ENCODE peak calls at places on chromosomes 16 and 17, in ten cellular contexts. One of them, this sample, is unnamed.
A peak's percentile ranks its signal among the peaks of the same experiment; 100 is the strongest.

GRCh38 chr17:76354747-76355310 is 1.1 kb upstream of the PRPSAP1 start:
- DNase-seq in GM23338: peak; percentile 31
- DNase-seq in heart right ventricle: no peak
- DNase-seq in IMR-90: no peak
- DNase-seq in tibial artery: no peak
- DNase-seq in lower leg skin: no peak
- DNase-seq in prostate gland: no peak
- DNase-seq in fibroblast of villous mesenchyme: no peak
- DNase-seq in GM23248: peak; percentile 31
- DNase-seq in left lung: peak; percentile 27
- DNase-seq in this sample: no peak

GRCh38 chr17:35245196-35245486 is 2.3 kb downstream of the SLFN5 start:
- DNase-seq in GM23338: no peak
- DNase-seq in heart right ventricle: no peak
- DNase-seq in IMR-90: peak; percentile 97
- DNase-seq in tibial artery: no peak
- DNase-seq in lower leg skin: no peak
- DNase-seq in prostate gland: no peak
- DNase-seq in fibroblast of villous mesenchyme: peak; percentile 82
- DNase-seq in GM23248: peak; percentile 95
- DNase-seq in left lung: no peak
- DNase-seq in this sample: peak; percentile 47

GRCh38 chr17:78173025-78173715 is 4.8 kb downstream of the SYNGR2 start:
- DNase-seq in GM23338: no peak
- DNase-seq in heart right ventricle: peak; percentile 21
- DNase-seq in IMR-90: no peak
- DNase-seq in tibial artery: no peak
- DNase-seq in lower leg skin: no peak
- DNase-seq in prostate gland: no peak
- DNase-seq in fibroblast of villous mesenchyme: no peak
- DNase-seq in GM23248: no peak
- DNase-seq in left lung: no peak
- DNase-seq in this sample: no peak

GRCh38 chr16:47779201-47780016 is 318.3 kb downstream of the PHKB start:
- DNase-seq in GM23338: no peak
- DNase-seq in heart right ventricle: no peak
- DNase-seq in IMR-90: peak; percentile 28
- DNase-seq in tibial artery: no peak
- DNase-seq in lower leg skin: no peak
- DNase-seq in prostate gland: no peak
- DNase-seq in fibroblast of villous mesenchyme: peak; percentile 42
- DNase-seq in GM23248: peak; percentile 45
- DNase-seq in left lung: no peak
- DNase-seq in this sample: no peak

GRCh38 chr17:34974794-34975428 is 5.4 kb upstream of the LIG3 start:
- DNase-seq in GM23338: no peak
- DNase-seq in heart right ventricle: no peak
- DNase-seq in IMR-90: no peak
- DNase-seq in tibial artery: no peak
- DNase-seq in lower leg skin: no peak
- DNase-seq in prostate gland: no peak
- DNase-seq in fibroblast of villous mesenchyme: no peak
- DNase-seq in GM23248: no peak
- DNase-seq in left lung: no peak
- DNase-seq in this sample: no peak

GRCh38 chr17:8658800-8659199 is 28.3 kb upstream of the MYH10 start:
- DNase-seq in GM23338: no peak
- DNase-seq in heart right ventricle: no peak
- DNase-seq in IMR-90: no peak
- DNase-seq in tibial artery: no peak
- DNase-seq in lower leg skin: no peak
- DNase-seq in prostate gland: no peak
- DNase-seq in fibroblast of villous mesenchyme: no peak
- DNase-seq in GM23248: no peak
- DNase-seq in left lung: no peak
- DNase-seq in this sample: no peak

GRCh38 chr16:22325598-22326368 is 28.6 kb downstream of the POLR3E start:
- DNase-seq in GM23338: no peak
- DNase-seq in heart right ventricle: no peak
- DNase-seq in IMR-90: no peak
- DNase-seq in tibial artery: no peak
- DNase-seq in lower leg skin: no peak
- DNase-seq in prostate gland: no peak
- DNase-seq in fibroblast of villous mesenchyme: no peak
- DNase-seq in GM23248: no peak
- DNase-seq in left lung: no peak
- DNase-seq in this sample: no peak

GRCh38 chr16:61862756-61863155 is 173.5 kb downstream of the CDH8 start:
- DNase-seq in GM23338: no peak
- DNase-seq in heart right ventricle: no peak
- DNase-seq in IMR-90: no peak
- DNase-seq in tibial artery: no peak
- DNase-seq in lower leg skin: no peak
- DNase-seq in prostate gland: no peak
- DNase-seq in fibroblast of villous mesenchyme: no peak
- DNase-seq in GM23248: no peak
- DNase-seq in left lung: no peak
- DNase-seq in this sample: no peak

GRCh38 chr16:2009791-2010510 is at the start of gene ZNF598:
- DNase-seq in GM23338: peak; percentile 91
- DNase-seq in heart right ventricle: peak; percentile 87
- DNase-seq in IMR-90: peak; percentile 84
- DNase-seq in tibial artery: peak; percentile 77
- DNase-seq in lower leg skin: peak; percentile 31
- DNase-seq in prostate gland: peak; percentile 74
- DNase-seq in fibroblast of villous mesenchyme: peak; percentile 86
- DNase-seq in GM23248: peak; percentile 95
- DNase-seq in left lung: peak; percentile 95
- DNase-seq in this sample: no peak

GRCh38 chr17:7834554-7834890 is 505 bp downstream of the KDM6B start:
- DNase-seq in GM23338: peak; percentile 48
- DNase-seq in heart right ventricle: peak; percentile 73
- DNase-seq in IMR-90: no peak
- DNase-seq in tibial artery: no peak
- DNase-seq in lower leg skin: no peak
- DNase-seq in prostate gland: peak; percentile 51
- DNase-seq in fibroblast of villous mesenchyme: peak; percentile 62
- DNase-seq in GM23248: peak; percentile 61
- DNase-seq in left lung: peak; percentile 94
- DNase-seq in this sample: no peak

GRCh38 chr17:70086468-70086867 is 11.4 kb downstream of the KCNJ16 start:
- DNase-seq in GM23338: no peak
- DNase-seq in heart right ventricle: no peak
- DNase-seq in IMR-90: peak; percentile 26
- DNase-seq in tibial artery: no peak
- DNase-seq in lower leg skin: no peak
- DNase-seq in prostate gland: no peak
- DNase-seq in fibroblast of villous mesenchyme: peak; percentile 68
- DNase-seq in GM23248: no peak
- DNase-seq in left lung: no peak
- DNase-seq in this sample: no peak

DNA sequence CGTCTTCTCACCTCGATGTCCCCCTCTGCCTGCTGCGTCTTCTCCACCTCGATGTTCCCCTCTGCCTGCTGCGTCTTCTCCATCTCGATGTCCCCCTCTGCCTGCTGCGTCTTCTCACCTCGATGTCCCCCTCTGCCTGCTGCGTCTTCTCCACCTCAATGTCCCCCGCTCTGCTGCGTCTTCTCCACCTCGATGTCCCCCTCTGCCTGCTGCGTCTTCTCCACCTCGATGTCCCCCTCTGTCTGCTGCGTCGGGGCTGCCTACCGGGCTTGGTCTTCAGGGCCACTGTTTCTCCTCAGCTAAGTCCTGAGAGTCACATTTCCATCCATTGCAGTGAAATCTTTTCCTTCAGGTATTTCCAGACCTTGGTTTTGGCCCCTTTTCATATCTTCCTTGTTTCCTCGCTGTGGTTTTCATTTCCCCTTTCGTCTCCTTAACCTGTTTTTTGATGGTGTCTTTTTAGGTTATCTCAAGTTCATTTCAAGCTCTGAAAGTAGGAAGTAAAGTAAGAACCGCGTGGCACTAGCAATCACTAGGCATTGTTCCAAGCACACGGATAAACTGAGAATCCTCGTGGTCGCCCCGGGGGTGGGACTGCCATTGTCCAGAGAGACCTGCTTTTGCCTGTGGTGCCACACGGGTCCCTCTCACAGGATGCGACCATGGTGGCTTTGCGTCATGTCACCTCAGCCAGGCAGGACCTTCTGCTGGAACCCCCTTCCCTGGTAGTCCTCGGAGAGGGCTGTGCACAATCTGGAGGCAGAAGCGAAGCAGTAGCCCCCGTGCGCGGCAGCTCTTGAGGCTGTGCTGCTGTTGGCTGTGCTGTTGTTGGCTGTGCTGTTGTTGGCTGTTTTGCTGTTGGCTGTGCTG is 9.5 kb upstream of the ZNF750 start:
- DNase-seq in GM23338: no peak
- DNase-seq in heart right ventricle: no peak
- DNase-seq in IMR-90: no peak
- DNase-seq in tibial artery: no peak
- DNase-seq in lower leg skin: no peak
- DNase-seq in prostate gland: no peak
- DNase-seq in fibroblast of villous mesenchyme: no peak
- DNase-seq in GM23248: no peak
- DNase-seq in left lung: no peak
- DNase-seq in this sample: no peak
- H3K4me3 ChIP-seq in GM23338: no peak overlapping the region
- H3K4me3 ChIP-seq in heart right ventricle: no peak overlapping the region
- H3K4me3 ChIP-seq in IMR-90: no peak overlapping the region
- H3K4me3 ChIP-seq in tibial artery: no peak overlapping the region
- H3K4me3 ChIP-seq in lower leg skin: no peak overlapping the region
- H3K4me3 ChIP-seq in prostate gland: no peak overlapping the region
- H3K4me3 ChIP-seq in fibroblast of villous mesenchyme: no peak overlapping the region
- H3K4me3 ChIP-seq in GM23248: no peak overlapping the region
- H3K4me3 ChIP-seq in left lung: no peak overlapping the region
- H3K4me3 ChIP-seq in this sample: no peak overlapping the region

GRCh38 chr16:87780385-87780989 is 14.7 kb upstream of the KLHDC4 start:
- DNase-seq in GM23338: no peak
- DNase-seq in heart right ventricle: no peak
- DNase-seq in IMR-90: peak; percentile 38
- DNase-seq in tibial artery: peak; percentile 39
- DNase-seq in lower leg skin: no peak
- DNase-seq in prostate gland: no peak
- DNase-seq in fibroblast of villous mesenchyme: peak; percentile 27
- DNase-seq in GM23248: peak; percentile 25
- DNase-seq in left lung: no peak
- DNase-seq in this sample: no peak

GRCh38 chr16:87778830-87779579 is 13.2 kb upstream of the KLHDC4 start:
- DNase-seq in GM23338: peak; percentile 97
- DNase-seq in heart right ventricle: peak; percentile 88
- DNase-seq in IMR-90: peak; percentile 96
- DNase-seq in tibial artery: peak; percentile 87
- DNase-seq in lower leg skin: peak; percentile 85
- DNase-seq in prostate gland: peak; percentile 68
- DNase-seq in fibroblast of villous mesenchyme: peak; percentile 96
- DNase-seq in GM23248: peak; percentile 95
- DNase-seq in left lung: peak; percentile 99
- DNase-seq in this sample: peak; percentile 85

DNA sequence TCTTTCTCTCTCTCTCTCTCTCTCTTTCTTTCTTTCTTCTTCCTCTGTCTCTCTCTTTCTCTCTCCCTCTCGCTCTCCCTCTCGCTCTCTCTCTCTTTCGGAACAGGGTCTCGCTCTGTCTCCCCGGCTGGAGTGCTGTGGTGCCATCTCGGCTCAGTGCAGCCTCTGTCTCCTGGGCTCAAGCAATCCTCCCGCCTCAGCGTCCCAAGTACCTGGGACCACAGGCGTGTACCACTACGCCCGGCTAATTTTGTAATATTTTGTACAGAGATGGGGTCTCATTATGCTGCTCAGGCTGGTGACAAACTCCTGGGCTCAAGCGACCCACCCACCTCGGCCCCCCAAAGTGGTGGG is 12.7 kb upstream of the KLHDC4 start:
- DNase-seq in GM23338: no peak
- DNase-seq in heart right ventricle: no peak
- DNase-seq in IMR-90: no peak
- DNase-seq in tibial artery: no peak
- DNase-seq in lower leg skin: no peak
- DNase-seq in prostate gland: no peak
- DNase-seq in fibroblast of villous mesenchyme: no peak
- DNase-seq in GM23248: no peak
- DNase-seq in left lung: no peak
- DNase-seq in this sample: no peak
- H3K4me3 ChIP-seq in GM23338: peak overlapping the region; percentile 37
- H3K4me3 ChIP-seq in heart right ventricle: no peak overlapping the region
- H3K4me3 ChIP-seq in IMR-90: no peak overlapping the region
- H3K4me3 ChIP-seq in tibial artery: no peak overlapping the region
- H3K4me3 ChIP-seq in lower leg skin: no peak overlapping the region
- H3K4me3 ChIP-seq in prostate gland: no peak overlapping the region
- H3K4me3 ChIP-seq in fibroblast of villous mesenchyme: no peak overlapping the region
- H3K4me3 ChIP-seq in GM23248: no peak overlapping the region
- H3K4me3 ChIP-seq in left lung: no peak overlapping the region
- H3K4me3 ChIP-seq in this sample: no peak overlapping the region

GRCh38 chr16:51759999-51760398 is 608.9 kb upstream of the SALL1 start:
- DNase-seq in GM23338: no peak
- DNase-seq in heart right ventricle: no peak
- DNase-seq in IMR-90: no peak
- DNase-seq in tibial artery: no peak
- DNase-seq in lower leg skin: no peak
- DNase-seq in prostate gland: no peak
- DNase-seq in fibroblast of villous mesenchyme: no peak
- DNase-seq in GM23248: no peak
- DNase-seq in left lung: no peak
- DNase-seq in this sample: no peak
- H3K4me3 ChIP-seq in GM23338: no peak overlapping the region
- H3K4me3 ChIP-seq in heart right ventricle: no peak overlapping the region
- H3K4me3 ChIP-seq in IMR-90: no peak overlapping the region
- H3K4me3 ChIP-seq in tibial artery: no peak overlapping the region
- H3K4me3 ChIP-seq in lower leg skin: no peak overlapping the region
- H3K4me3 ChIP-seq in prostate gland: no peak overlapping the region
- H3K4me3 ChIP-seq in fibroblast of villous mesenchyme: no peak overlapping the region
- H3K4me3 ChIP-seq in GM23248: no peak overlapping the region
- H3K4me3 ChIP-seq in left lung: no peak overlapping the region
- H3K4me3 ChIP-seq in this sample: no peak overlapping the region

DNA sequence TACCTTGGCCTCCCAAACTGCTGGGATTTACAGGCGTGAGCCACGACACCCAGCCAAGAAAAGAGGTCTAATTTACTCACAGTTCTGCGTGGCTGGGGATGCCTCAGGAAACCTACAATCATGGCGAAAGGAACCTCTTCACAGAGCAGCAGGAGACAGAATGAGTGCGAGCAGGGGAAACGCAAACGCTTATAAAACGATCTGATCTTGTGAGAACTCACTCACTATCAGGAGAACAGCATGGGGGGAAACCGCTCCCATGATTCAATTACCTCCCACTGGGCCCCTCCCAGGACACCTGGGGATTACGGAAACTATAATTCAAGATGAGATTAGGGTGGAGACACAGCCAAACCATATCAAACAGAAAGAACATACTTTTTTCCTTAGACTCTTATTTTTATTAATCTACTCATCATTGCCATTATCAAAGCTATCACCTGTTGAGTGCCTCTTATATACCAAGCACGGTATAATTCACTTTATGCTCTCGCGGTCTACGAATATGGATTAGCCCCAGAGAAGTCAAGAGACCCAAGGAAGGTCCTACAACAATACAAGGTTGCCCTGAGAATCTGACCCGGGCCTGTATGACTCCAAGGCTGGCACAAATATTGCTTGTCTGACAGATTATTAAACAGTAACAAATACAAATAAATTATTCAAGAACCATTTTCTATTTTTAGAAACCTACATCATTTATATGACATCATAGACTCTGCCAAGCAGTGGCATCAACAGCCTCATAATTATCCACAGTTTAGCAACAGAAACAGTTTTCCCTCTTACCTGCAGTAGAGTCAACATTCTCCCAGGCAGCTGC is 2.4 kb downstream of the POLR3K start:
- DNase-seq in GM23338: no peak
- DNase-seq in heart right ventricle: no peak
- DNase-seq in IMR-90: no peak
- DNase-seq in tibial artery: no peak
- DNase-seq in lower leg skin: no peak
- DNase-seq in prostate gland: no peak
- DNase-seq in fibroblast of villous mesenchyme: no peak
- DNase-seq in GM23248: no peak
- DNase-seq in left lung: no peak
- DNase-seq in this sample: no peak
- H3K4me3 ChIP-seq in GM23338: no peak overlapping the region
- H3K4me3 ChIP-seq in heart right ventricle: no peak overlapping the region
- H3K4me3 ChIP-seq in IMR-90: no peak overlapping the region
- H3K4me3 ChIP-seq in tibial artery: no peak overlapping the region
- H3K4me3 ChIP-seq in lower leg skin: no peak overlapping the region
- H3K4me3 ChIP-seq in prostate gland: no peak overlapping the region
- H3K4me3 ChIP-seq in fibroblast of villous mesenchyme: no peak overlapping the region
- H3K4me3 ChIP-seq in GM23248: no peak overlapping the region
- H3K4me3 ChIP-seq in left lung: no peak overlapping the region
- H3K4me3 ChIP-seq in this sample: peak overlapping the region; percentile 2

This sample was measured in HFF-Myc.